ENCODE peak calls at places on chromosomes 16 and 17, in six cellular contexts. H, C, X, M, S and P are unnamed samples.

GRCh38 chr17:72030067-72030899 is 90.5 kb upstream of the SOX9 start:
- DNase-seq in S (no peak), C (no peak), M (peak; percentile 50), X (no peak), H (no peak), P (peak; percentile 35)

GRCh38 chr16:49345829-49346228 is 27.8 kb upstream of the C16orf78 start:
- DNase-seq in C (no peak), H (no peak), X (no peak), S (no peak), M (peak; percentile 30), P (no peak)

GRCh38 chr17:64277831-64278562 is 14.9 kb upstream of the TEX2 start:
- DNase-seq in H (no peak), M (no peak), C (no peak), X (no peak), S (peak; percentile 10), P (no peak)

GRCh38 chr17:20960871-20961270 is 81.9 kb downstream of the USP22 start:
- DNase-seq in X (no peak), S (no peak), H (no peak), C (no peak), M (no peak), P (no peak)

GRCh38 chr17:48642059-48642842 is 16.1 kb upstream of the HOXB9 start:
- DNase-seq in S (no peak), H (no peak), M (no peak), C (no peak), X (no peak), P (no peak)

GRCh38 chr17:32265192-32265895 is at the start of gene RHBDL3:
- DNase-seq in X (no peak), C (no peak), H (no peak), S (no peak), M (no peak), P (no peak)

GRCh38 chr17:82896071-82897000 is 56.5 kb upstream of the ZNF750 start:
- DNase-seq in X (no peak), M (no peak), C (no peak), H (no peak), S (no peak), P (no peak)

GRCh38 chr17:22304667-22305303 is 612.5 kb downstream of the KCNJ18 start:
- DNase-seq in M (no peak), C (no peak), S (no peak), X (no peak), H (no peak), P (no peak)

GRCh38 chr16:30740364-30741251 is 7.6 kb upstream of the PHKG2 start:
- DNase-seq in X (no peak), M (no peak), H (peak; percentile 97), S (peak; percentile 41), C (no peak), P (peak; percentile 35)

GRCh38 chr17:39244016-39244599 is 18.4 kb upstream of the STAC2 start:
- DNase-seq in C (no peak), X (peak; percentile 41), M (no peak), H (no peak), S (no peak), P (no peak)

GRCh38 chr17:6096201-6097004 is 26.2 kb downstream of the WSCD1 start:
- DNase-seq in S (no peak), H (no peak), X (no peak), M (no peak), C (no peak), P (no peak)

GRCh38 chr16:89319883-89320716 is 102.6 kb downstream of the ZNF778 start:
- DNase-seq in X (no peak), H (no peak), S (no peak), C (no peak), M (no peak), P (no peak)

GRCh38 chr17:14052886-14053615 is 16.3 kb upstream of the COX10 start:
- DNase-seq in X (no peak), H (peak; percentile 30), C (no peak), M (no peak), S (no peak), P (peak; percentile 51)

GRCh38 chr16:588639-588888 is 1.3 kb upstream of the RAB40C start:
- DNase-seq in X (peak; percentile 51), S (no peak), H (no peak), M (peak; percentile 48), C (no peak), P (no peak)

DNA sequence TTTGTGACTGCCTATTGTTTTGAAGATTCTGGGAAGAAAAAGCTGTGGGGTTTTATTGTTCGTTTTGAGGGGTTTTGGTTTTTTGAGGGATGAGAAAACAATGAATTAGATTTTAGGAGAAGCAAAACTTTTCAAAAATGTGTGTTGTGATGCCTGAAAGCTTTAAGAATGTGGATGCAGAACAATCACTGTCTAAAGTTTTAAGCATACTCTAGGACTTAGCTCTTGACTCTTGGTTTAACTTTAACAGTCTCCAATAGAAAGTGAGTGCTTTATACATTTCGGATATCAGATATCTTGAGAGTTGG is 914 bp downstream of the CFAP52 start:
- DNase-seq in H (no peak), C (no peak), S (no peak), M (no peak), X (no peak), P (no peak)
- TF ChIP-seq CTCF in H (no peak), C (no peak), S (no peak), M (no peak), X (no peak), P (no peak)

GRCh38 chr16:7317982-7318381 is 14.7 kb upstream of the RBFOX1 start:
- DNase-seq in S (no peak), C (no peak), M (no peak), H (no peak), X (no peak), P (no peak)

GRCh38 chr16:7318661-7319060 is 14.0 kb upstream of the RBFOX1 start:
- DNase-seq in X (no peak), C (no peak), S (no peak), M (no peak), H (no peak), P (no peak)

GRCh38 chr16:7316266-7316888 is 16.3 kb upstream of the RBFOX1 start:
- DNase-seq in C (no peak), M (no peak), H (no peak), S (no peak), X (no peak), P (no peak)

GRCh38 chr16:7315813-7316212 is 16.8 kb upstream of the RBFOX1 start:
- DNase-seq in H (no peak), C (no peak), M (no peak), X (no peak), S (no peak), P (no peak)

DNA sequence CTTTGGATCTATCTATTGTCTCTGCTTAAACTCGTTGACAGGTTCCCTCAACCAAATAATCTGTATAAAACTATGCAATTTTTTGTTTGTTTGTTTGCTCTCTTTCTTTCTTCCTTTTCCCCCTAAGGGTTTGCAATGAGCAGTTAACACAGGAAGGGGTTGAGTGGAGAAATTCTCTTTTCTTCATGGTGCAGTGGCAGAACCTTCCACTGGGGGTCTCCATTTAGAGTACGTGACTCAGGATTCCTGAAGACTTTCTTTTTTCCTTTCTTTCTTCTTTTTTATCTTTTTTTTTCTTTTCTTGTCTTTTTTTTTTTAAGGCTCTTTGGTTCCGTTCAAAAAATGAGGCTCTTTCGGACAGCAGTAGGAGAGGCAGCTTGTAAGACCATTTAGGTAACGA is 19.5 kb upstream of the RBFOX1 start:
- DNase-seq in H (no peak), C (no peak), X (no peak), M (peak; percentile 22), S (no peak), P (no peak)
- TF ChIP-seq CTCF in H (no peak), C (peak; percentile 74), X (no peak), M (peak; percentile 71), S (peak; percentile 15), P (peak; percentile 23)

DNA sequence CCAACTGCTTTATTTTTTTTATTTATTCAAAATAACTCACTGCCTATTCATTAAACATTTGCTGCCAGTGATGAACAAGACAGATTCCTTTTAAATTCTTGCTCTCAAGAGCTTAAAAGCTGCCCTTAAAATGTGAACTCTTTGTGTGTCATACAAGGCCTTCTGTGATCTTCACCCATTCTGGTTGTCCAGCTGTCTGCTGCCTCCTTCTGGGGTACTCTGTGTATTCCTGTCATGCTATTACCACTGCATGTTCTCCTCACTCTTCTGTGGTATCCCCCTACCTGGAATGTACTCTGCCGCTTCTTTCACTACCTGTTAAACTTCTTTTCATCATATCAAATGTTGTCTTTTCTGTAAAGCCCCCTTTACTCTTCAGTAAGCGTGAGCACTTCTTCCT is 165.8 kb downstream of the CHD9 start:
- DNase-seq in C (no peak), H (no peak), S (peak; percentile 27), M (no peak), X (no peak), P (no peak)
- TF ChIP-seq CTCF in C (no peak), H (no peak), S (peak; percentile 45), M (peak; percentile 29), X (no peak), P (peak; percentile 29)

DNA sequence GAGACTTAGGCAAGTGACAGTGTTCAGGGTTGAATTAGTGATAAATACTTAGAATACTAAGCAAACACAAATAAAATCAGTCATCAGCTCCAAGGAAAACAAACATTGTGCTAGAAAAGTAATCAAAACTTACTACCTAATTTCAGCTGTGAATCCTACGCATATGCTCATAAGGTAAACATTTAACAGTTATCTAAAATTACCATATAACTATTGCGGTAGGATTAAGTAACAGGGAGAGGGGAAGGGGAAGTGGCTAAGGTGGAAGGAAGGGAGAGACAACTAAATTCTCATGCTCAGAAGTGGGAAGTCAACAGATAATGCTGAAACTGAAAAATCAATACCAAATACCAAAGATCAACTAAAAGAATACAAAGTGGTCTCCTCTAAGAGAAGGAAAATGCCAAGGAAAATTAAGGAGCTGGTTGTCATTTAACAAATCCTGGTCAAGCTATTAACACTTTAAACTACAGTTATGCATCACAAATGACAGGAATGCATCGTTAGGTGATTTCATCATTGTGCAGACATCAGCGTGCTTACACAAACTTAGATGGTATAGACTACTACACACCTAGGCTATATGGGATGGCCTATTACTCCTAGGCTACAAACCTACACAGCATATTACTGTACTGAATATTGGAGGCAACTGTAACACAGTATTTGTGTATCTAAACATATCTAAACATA is 20.0 kb downstream of the USP32 start:
- DNase-seq in C (no peak), S (no peak), X (peak; percentile 74), H (no peak), M (no peak), P (no peak)
- TF ChIP-seq CTCF in C (no peak), S (no peak), X (no peak), H (no peak), M (no peak), P (no peak)

GRCh38 chr17:36749493-36749892 is 148.1 kb downstream of the MRM1 start:
- DNase-seq in H (no peak), S (no peak), X (no peak), C (no peak), M (no peak), P (no peak)
- TF ChIP-seq CTCF in H (no peak), S (no peak), X (no peak), C (no peak), M (no peak), P (no peak)

DNA sequence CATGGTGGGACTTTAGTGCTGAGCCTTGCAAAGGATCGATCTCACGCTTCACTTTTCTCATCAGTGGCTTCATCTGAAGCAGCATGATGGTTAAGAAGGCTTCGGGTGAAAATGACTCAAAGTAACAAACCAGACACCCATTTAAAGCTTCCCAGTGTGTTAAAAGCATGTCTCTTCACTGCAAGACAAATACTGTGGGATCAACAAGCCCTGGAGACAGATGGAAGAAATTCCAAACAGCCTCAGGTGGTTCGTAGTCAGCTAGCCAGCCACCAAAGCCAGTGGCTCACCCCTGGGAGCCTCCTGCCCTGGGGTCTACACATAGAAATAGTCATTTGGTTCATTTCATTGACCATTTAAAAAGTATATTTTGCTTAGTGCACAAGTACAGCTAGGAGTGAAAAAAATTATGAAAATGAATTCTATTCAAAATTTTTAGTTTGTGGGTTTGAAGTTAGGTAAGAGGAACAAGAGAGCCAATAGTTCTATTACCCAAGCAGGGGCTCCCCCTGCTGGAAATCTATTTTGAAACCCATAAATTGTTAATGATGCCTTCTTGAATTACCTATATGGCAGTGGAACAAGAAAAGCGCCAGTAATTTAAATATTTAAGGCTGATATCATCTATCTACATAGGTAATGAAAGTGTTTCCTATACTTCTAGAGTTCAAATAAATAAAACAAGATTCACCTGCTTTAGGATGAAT is 51.6 kb downstream of the PMP22 start:
- DNase-seq in C (no peak), M (peak; percentile 29), H (no peak), S (peak; percentile 13), X (peak; percentile 3), P (no peak)
- TF ChIP-seq CTCF in C (no peak), M (peak; percentile 63), H (no peak), S (peak; percentile 55), X (no peak), P (peak; percentile 26)